ENCODE peak calls at places on chromosomes 16 and 17, in four cellular contexts. G, P, Z and H are unnamed samples.
A peak's percentile ranks its signal among the peaks of the same experiment; 100 is the strongest.

GRCh38 chr17:44331249-44331760 is 6.7 kb upstream of the SLC25A39 start:
- DNase-seq in G (peak; percentile 84), P (no peak), Z (peak; percentile 69), H (peak; percentile 58)

GRCh38 chr17:65362826-65363225 is 198.6 kb downstream of the AXIN2 start:
- DNase-seq in G (no peak), P (no peak), Z (no peak), H (peak; percentile 17)

GRCh38 chr16:4692460-4693295 is 684 bp upstream of the NUDT16L1 start:
- DNase-seq in G (no peak), P (no peak), Z (peak; percentile 48), H (no peak)

GRCh38 chr16:10385725-10386516 is at the start of gene ATF7IP2:
- DNase-seq in G (peak; percentile 96), P (peak; percentile 80), Z (peak; percentile 96), H (peak; percentile 77)

GRCh38 chr16:55120408-55120807 is 189.7 kb downstream of the IRX5 start:
- DNase-seq in G (peak; percentile 7), P (no peak), Z (no peak), H (no peak)

GRCh38 chr17:80630721-80631120 is 86.1 kb downstream of the RPTOR start:
- DNase-seq in G (no peak), P (no peak), Z (no peak), H (no peak)

GRCh38 chr16:29825145-29826044 is 5.1 kb downstream of the MVP start:
- DNase-seq in G (peak; percentile 78), P (no peak), Z (peak; percentile 44), H (peak; percentile 90)

GRCh38 chr16:539901-540530 is 12.5 kb downstream of the CAPN15 start:
- DNase-seq in G (no peak), P (no peak), Z (no peak), H (peak; percentile 88)

GRCh38 chr17:64213995-64214507 is 49.0 kb downstream of the TEX2 start:
- DNase-seq in G (no peak), P (no peak), Z (peak; percentile 52), H (no peak)

GRCh38 chr17:49210158-49211029 is at the start of the genes ABI3 and GNGT2:
- DNase-seq in G (no peak), P (peak; percentile 92), Z (no peak), H (peak; percentile 55)

GRCh38 chr16:10688726-10689125 is 6.0 kb downstream of the TEKT5 start:
- DNase-seq in G (no peak), P (no peak), Z (no peak), H (no peak)

GRCh38 chr17:28796062-28796461 is 46.5 kb downstream of the FAM222B start:
- DNase-seq in G (no peak), P (no peak), Z (no peak), H (no peak)

GRCh38 chr17:57574040-57574513 is 171.0 kb downstream of the CCDC182 start:
- DNase-seq in G (no peak), P (no peak), Z (no peak), H (peak; percentile 43)

GRCh38 chr17:6686026-6686425 is 27.1 kb downstream of the SLC13A5 start:
- DNase-seq in G (no peak), P (no peak), Z (no peak), H (no peak)

GRCh38 chr17:30333503-30334240 is at the start of gene TMIGD1:
- DNase-seq in G (no peak), P (no peak), Z (no peak), H (no peak)

GRCh38 chr17:43094129-43094834 is 30.9 kb downstream of the BRCA1 start:
- DNase-seq in G (no peak), P (no peak), Z (no peak), H (peak; percentile 68)

GRCh38 chr17:82301916-82302497 is 15.4 kb downstream of the CD7 start:
- DNase-seq in G (no peak), P (peak; percentile 64), Z (no peak), H (no peak)

GRCh38 chr17:4604111-4604644 is 19.8 kb downstream of the SMTNL2 start:
- DNase-seq in G (no peak), P (no peak), Z (no peak), H (peak; percentile 62)

GRCh38 chr16:23508589-23509440 is 1.5 kb downstream of the GGA2 start:
- DNase-seq in G (no peak), P (no peak), Z (no peak), H (no peak)

GRCh38 chr16:56606688-56607618 is 1.4 kb upstream of the MT2A start:
- DNase-seq in G (peak; percentile 91), P (no peak), Z (no peak), H (peak; percentile 100)

GRCh38 chr16:931651-932500 is 38.9 kb downstream of the LMF1 start:
- DNase-seq in G (no peak), P (no peak), Z (no peak), H (no peak)

GRCh38 chr17:75571197-75571884 is 16.3 kb upstream of the MYO15B start:
- DNase-seq in G (no peak), P (peak; percentile 47), Z (no peak), H (peak; percentile 9)

GRCh38 chr16:20291807-20292206 is 35.5 kb downstream of the GP2 start:
- DNase-seq in G (no peak), P (no peak), Z (no peak), H (no peak)

GRCh38 chr16:70589998-70590471 is 56.3 kb upstream of the IL34 start:
- DNase-seq in G (peak; percentile 43), P (no peak), Z (no peak), H (peak; percentile 85)
- TF ChIP-seq USF2 in G (no peak), P (no peak), Z (no peak), H (no peak)

GRCh38 chr17:19313746-19314651 is 48.5 kb downstream of the B9D1 start:
- DNase-seq in G (no peak), P (no peak), Z (no peak), H (no peak)
- TF ChIP-seq ELK1 in G (no peak), P (no peak), Z (no peak), H (no peak)

DNA sequence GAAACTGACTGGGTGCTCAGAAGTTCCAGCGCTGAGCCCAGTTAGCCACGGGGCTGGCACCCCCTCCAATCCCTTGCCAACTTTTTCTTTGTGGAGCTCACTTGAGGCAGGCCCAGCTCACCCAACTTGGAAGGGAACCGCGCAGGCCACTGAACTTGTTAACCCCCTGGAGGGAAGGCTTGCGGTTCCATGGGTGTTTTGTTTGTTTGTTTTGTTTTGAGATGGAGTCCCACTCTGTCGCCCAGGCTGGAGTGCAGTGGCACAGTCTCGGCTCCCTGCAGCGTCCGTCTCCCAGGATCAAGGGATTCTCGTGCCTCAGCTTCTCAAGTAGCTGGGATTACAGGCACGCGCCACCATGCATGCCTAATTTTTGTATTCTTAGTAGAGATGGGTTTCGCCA is 34.1 kb upstream of the NDRG4 start:
- DNase-seq in G (no peak), P (no peak), Z (no peak), H (no peak)
- TF ChIP-seq USF2 in G (no peak), P (no peak), Z (no peak), H (no peak)

GRCh38 chr16:67504190-67505021 is 21.1 kb upstream of the AGRP start:
- DNase-seq in G (peak; percentile 31), P (no peak), Z (peak; percentile 90), H (peak; percentile 24)
- TF ChIP-seq ELK1 in G (no peak), P (no peak), Z (no peak), H (no peak)

GRCh38 chr17:39080416-39081179 is 70.8 kb downstream of the PLXDC1 start:
- DNase-seq in G (no peak), P (no peak), Z (no peak), H (peak; percentile 52)
- TF ChIP-seq USF2 in G (no peak), P (no peak), Z (no peak), H (peak; percentile 49)

DNA sequence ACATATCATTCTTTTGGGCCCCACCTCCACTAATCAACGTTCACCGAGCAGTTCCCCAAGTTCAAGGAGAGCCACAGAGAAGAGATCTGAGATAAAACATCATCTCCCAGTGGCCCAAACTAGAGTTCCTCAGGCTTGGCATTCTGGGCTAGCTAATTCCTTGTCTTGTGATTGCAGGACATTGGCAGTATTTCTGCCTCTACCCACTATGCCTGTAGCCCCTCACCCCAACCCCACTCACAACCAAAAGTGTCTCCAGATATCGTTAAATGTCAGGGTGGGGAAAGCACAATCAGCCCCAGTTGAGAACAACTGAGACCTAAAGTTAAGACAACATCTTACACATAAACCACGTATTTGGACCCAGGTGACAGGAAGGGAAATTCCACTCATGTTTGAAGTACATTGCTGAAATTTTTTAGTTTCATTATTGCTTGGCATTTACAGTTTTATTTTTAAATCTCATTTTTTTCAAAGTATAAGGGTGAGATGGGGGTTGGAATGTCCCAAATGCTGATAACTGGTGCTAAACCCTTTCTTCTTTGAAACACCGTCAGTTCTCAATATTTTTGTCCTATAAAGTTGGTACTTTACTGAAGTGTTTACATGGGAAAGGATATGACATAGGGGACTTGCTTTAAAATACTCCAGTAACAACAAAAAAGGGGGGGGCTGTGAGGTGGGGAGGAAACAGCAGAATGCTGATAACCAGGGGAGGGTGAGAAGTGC is 13.6 kb downstream of the ZC3H7A start:
- DNase-seq in G (no peak), P (peak; percentile 89), Z (peak; percentile 31), H (peak; percentile 45)
- TF ChIP-seq ELK1 in G (no peak), P (no peak), Z (no peak), H (no peak)

GRCh38 chr16:68227850-68228553 is 7.9 kb downstream of the ESRP2 start:
- DNase-seq in G (no peak), P (no peak), Z (no peak), H (no peak)
- TF ChIP-seq USF2 in G (no peak), P (no peak), Z (no peak), H (no peak)

DNA sequence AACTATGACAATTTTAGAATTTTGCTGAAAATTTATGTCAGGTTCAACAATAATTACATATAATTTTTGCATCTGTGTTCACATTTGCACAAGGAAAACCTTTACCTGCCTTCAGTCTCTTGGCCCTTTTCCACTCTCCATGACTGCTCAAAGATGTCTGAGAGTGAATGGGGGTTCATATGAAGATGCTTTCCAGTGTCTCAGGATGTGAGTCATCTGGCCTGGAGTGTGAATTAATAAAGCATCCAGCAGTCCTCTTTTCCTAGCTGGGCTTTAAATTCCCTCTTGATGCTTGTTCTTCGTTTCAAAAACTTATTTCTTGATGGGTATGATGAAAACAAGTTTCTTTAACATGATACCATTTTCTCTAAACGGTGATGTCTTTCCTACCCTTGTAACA is 99.9 kb downstream of the CDK5R1 start:
- DNase-seq in G (no peak), P (no peak), Z (no peak), H (no peak)
- TF ChIP-seq ELK1 in G (no peak), P (no peak), Z (no peak), H (no peak)